ENCODE peak calls at places on chromosomes 11 and 22, in nine cellular contexts. M is fibroblast of the aortic adventitia, N is colonic mucosa, G is adrenal gland, X is ovary, U is AG09319, W is AG10803, Q is astrocyte of the spinal cord, H is progenitor cell of endocrine pancreas. B is an unnamed sample.
A peak's percentile ranks its signal among the peaks of the same experiment; 100 is the strongest.

GRCh38 chr22:47080100-47080499 is 317.6 kb downstream of the TBC1D22A start:
- DNase-seq in M (no peak), N (no peak), G (no peak), X (no peak), U (no peak), W (no peak), Q (no peak), H (no peak), B (no peak)

GRCh38 chr22:49462795-49463194 is 364.9 kb downstream of the BRD1 start:
- DNase-seq in M (no peak), N (no peak), G (no peak), X (no peak), U (no peak), W (no peak), Q (no peak), H (no peak), B (no peak)

GRCh38 chr11:98772799-98773198 is 247.9 kb upstream of the CNTN5 start:
- DNase-seq in M (no peak), N (no peak), G (no peak), X (no peak), U (no peak), W (no peak), Q (no peak), H (no peak), B (no peak)

GRCh38 chr22:37633082-37633692 is 6.3 kb upstream of the SH3BP1 start:
- DNase-seq in M (no peak), N (no peak), G (no peak), X (no peak), U (no peak), W (no peak), Q (peak; percentile 20), H (no peak), B (no peak)

GRCh38 chr11:3947084-3947483 is 91.6 kb downstream of the STIM1 start:
- DNase-seq in M (peak; percentile 82), N (peak; percentile 41), G (peak; percentile 31), X (peak; percentile 48), U (no peak), W (peak; percentile 78), Q (peak; percentile 63), H (no peak), B (peak; percentile 39)

GRCh38 chr11:125945797-125946520 is at the start of gene VSIG10L2:
- DNase-seq in M (no peak), N (no peak), G (no peak), X (no peak), U (no peak), W (no peak), Q (no peak), H (no peak), B (no peak)

GRCh38 chr22:28570697-28571373 is 108.8 kb downstream of the TTC28 start:
- DNase-seq in M (no peak), N (no peak), G (no peak), X (no peak), U (no peak), W (no peak), Q (no peak), H (no peak), B (no peak)

GRCh38 chr22:38452373-38453064 is 2.5 kb downstream of the KCNJ4 start:
- DNase-seq in M (peak; percentile 55), N (no peak), G (no peak), X (no peak), U (no peak), W (peak; percentile 51), Q (no peak), H (no peak), B (no peak)

GRCh38 chr11:64383580-64383979 is 24.6 kb downstream of the RPS6KA4 start:
- DNase-seq in M (no peak), N (no peak), G (no peak), X (no peak), U (no peak), W (no peak), Q (no peak), H (no peak), B (no peak)

GRCh38 chr22:37314315-37315046 is 32.2 kb downstream of the CYTH4 start:
- DNase-seq in M (no peak), N (no peak), G (no peak), X (no peak), U (no peak), W (no peak), Q (no peak), H (no peak), B (no peak)

GRCh38 chr22:46587067-46587471 is 33.1 kb upstream of the GRAMD4 start:
- DNase-seq in M (no peak), N (no peak), G (no peak), X (no peak), U (no peak), W (no peak), Q (no peak), H (no peak), B (no peak)

GRCh38 chr11:62295504-62295903 is 3.4 kb downstream of the SCGB1D4 start:
- DNase-seq in M (peak; percentile 15), N (no peak), G (no peak), X (no peak), U (no peak), W (peak; percentile 9), Q (peak; percentile 36), H (peak; percentile 40), B (peak; percentile 34)

GRCh38 chr11:60992842-60993409 is 21.4 kb downstream of the CD6 start:
- DNase-seq in M (no peak), N (no peak), G (no peak), X (no peak), U (no peak), W (no peak), Q (no peak), H (no peak), B (peak; percentile 52)

GRCh38 chr11:64649304-64649703 is 58.3 kb downstream of the SLC22A12 start:
- DNase-seq in M (peak; percentile 33), N (no peak), G (no peak), X (peak; percentile 48), U (no peak), W (no peak), Q (no peak), H (no peak), B (peak; percentile 50)

DNA sequence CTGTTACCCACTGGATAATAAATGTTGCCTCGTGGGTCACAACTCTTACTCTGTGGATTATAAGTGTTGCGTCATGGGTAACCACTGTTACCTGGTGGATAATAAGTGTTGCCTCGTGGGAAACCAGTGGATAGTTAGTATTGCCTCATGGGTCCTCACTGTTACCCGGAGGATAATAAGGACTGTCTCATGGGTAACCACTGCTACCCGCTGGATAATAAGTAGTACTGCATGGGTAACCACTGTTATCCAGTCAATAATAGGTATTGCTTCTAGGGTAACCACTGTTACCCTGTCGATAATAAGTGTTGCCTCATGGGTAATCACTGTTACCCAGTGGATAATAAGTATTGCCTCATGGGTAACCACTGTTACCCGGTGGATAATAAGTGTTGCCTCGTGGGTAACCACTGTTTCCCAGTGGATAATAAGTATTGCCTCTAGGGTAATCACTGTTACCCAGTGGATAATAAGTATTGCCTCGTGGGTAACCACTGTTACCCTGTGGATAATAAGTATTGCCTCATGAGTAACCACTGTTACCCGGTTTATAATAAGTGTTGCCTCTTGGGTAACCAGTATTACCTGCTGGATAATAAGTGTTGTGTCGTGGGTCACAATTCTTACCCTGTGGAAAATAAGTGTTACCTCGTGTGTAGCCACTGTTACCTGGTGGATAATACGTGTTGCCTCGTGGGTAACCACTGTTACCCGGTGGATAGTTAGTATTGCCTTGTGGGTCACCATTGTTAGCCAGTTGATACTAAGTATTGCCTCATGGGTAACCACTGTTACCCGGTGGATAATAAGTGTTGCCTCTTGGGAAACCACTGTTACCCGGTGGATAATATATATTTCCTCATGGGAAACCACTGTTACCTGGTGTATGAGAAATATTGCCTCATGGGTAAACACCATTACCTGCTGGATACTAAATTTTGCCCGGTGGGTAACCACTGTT is 15.7 kb upstream of the NXPE4 start:
- DNase-seq in M (peak; percentile 8), N (peak; percentile 7), G (no peak), X (no peak), U (no peak), W (peak; percentile 9), Q (no peak), H (no peak), B (no peak)
- TF ChIP-seq CTCF in M (peak; percentile 20), N (no peak), G (no peak), X (no peak), U (no peak), W (peak; percentile 36), Q (no peak), H (no peak), B (no peak)

DNA sequence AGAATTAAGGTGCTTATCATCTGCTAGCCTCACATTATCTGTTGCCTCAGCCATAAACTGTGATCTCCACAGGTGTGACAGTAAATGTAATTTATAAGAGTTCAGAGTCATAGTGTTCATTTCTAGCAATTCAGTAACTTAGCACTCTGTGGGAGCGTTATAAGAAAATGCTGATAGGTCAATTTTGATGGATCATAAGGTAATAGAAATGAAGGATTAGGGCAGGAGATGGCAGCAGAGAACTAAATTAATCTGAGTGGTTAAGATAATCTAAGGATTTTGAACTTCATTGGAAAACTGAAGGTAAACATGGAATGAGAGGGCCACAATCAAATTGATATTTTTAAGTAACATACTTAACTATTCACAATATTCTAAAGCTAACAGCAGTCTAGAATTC is 26.5 kb upstream of the SLC22A9 start:
- DNase-seq in M (no peak), N (no peak), G (no peak), X (no peak), U (no peak), W (no peak), Q (no peak), H (no peak), B (no peak)
- TF ChIP-seq CTCF in M (no peak), N (no peak), G (no peak), X (no peak), U (no peak), W (no peak), Q (no peak), H (no peak), B (no peak)

GRCh38 chr11:122786896-122787295 is 51.4 kb upstream of the CRTAM start:
- DNase-seq in M (no peak), N (no peak), G (no peak), X (no peak), U (no peak), W (no peak), Q (no peak), H (no peak), B (peak; percentile 69)

GRCh38 chr11:122791836-122792235 is 46.5 kb upstream of the CRTAM start:
- DNase-seq in M (peak; percentile 67), N (no peak), G (peak; percentile 19), X (no peak), U (no peak), W (peak; percentile 44), Q (peak; percentile 75), H (no peak), B (peak; percentile 33)

GRCh38 chr11:122791411-122791810 is 46.9 kb upstream of the CRTAM start:
- DNase-seq in M (peak; percentile 17), N (no peak), G (no peak), X (no peak), U (no peak), W (no peak), Q (no peak), H (no peak), B (no peak)

GRCh38 chr11:122789916-122790315 is 48.4 kb upstream of the CRTAM start:
- DNase-seq in M (no peak), N (no peak), G (no peak), X (no peak), U (no peak), W (no peak), Q (no peak), H (no peak), B (no peak)

GRCh38 chr11:122788781-122789535 is 49.3 kb upstream of the CRTAM start:
- DNase-seq in M (no peak), N (no peak), G (no peak), X (no peak), U (no peak), W (no peak), Q (no peak), H (no peak), B (no peak)
- TF ChIP-seq CTCF in M (peak; percentile 2), N (no peak), G (no peak), X (no peak), U (no peak), W (no peak), Q (no peak), H (no peak), B (no peak)

GRCh38 chr11:75667268-75667830 is 1.5 kb downstream of the MAP6 start:
- DNase-seq in M (no peak), N (no peak), G (peak; percentile 51), X (peak; percentile 14), U (no peak), W (peak; percentile 34), Q (no peak), H (no peak), B (peak; percentile 52)
- TF ChIP-seq CTCF in M (no peak), N (no peak), G (no peak), X (no peak), U (no peak), W (no peak), Q (no peak), H (peak; percentile 25), B (no peak)